ENCODE peak calls at places on chromosomes 1 and 21, in five cellular contexts. One of them, this sample, is unnamed.

GRCh38 chr1:77927414-77927813 is 39.0 kb downstream of the NEXN start:
- DNase-seq in pancreas: no peak
- DNase-seq in thoracic aorta: no peak
- DNase-seq in DND-41: no peak
- DNase-seq in esophagus squamous epithelium: no peak
- DNase-seq in this sample: no peak

GRCh38 chr1:30489737-30490389 is 233.5 kb downstream of the MATN1 start:
- DNase-seq in pancreas: no peak
- DNase-seq in thoracic aorta: no peak
- DNase-seq in DND-41: no peak
- DNase-seq in esophagus squamous epithelium: no peak
- DNase-seq in this sample: no peak

GRCh38 chr1:212221801-212222200 is 63.4 kb upstream of the PPP2R5A start:
- DNase-seq in pancreas: no peak
- DNase-seq in thoracic aorta: no peak
- DNase-seq in DND-41: no peak
- DNase-seq in esophagus squamous epithelium: no peak
- DNase-seq in this sample: no peak

GRCh38 chr21:45963225-45963555 is 18.4 kb upstream of the COL6A1 start:
- DNase-seq in pancreas: no peak
- DNase-seq in thoracic aorta: no peak
- DNase-seq in DND-41: no peak
- DNase-seq in esophagus squamous epithelium: no peak
- DNase-seq in this sample: no peak

GRCh38 chr1:1199961-1200875 is 6.2 kb downstream of the TNFRSF18 start:
- DNase-seq in pancreas: no peak
- DNase-seq in thoracic aorta: no peak
- DNase-seq in DND-41: no peak
- DNase-seq in esophagus squamous epithelium: no peak
- DNase-seq in this sample: no peak

GRCh38 chr1:9397984-9398526 is 105.4 kb downstream of the SPSB1 start:
- DNase-seq in pancreas: no peak
- DNase-seq in thoracic aorta: no peak
- DNase-seq in DND-41: peak; percentile 88
- DNase-seq in esophagus squamous epithelium: no peak
- DNase-seq in this sample: no peak

GRCh38 chr1:3101127-3101939 is 32.3 kb downstream of the PRDM16 start:
- DNase-seq in pancreas: no peak
- DNase-seq in thoracic aorta: no peak
- DNase-seq in DND-41: no peak
- DNase-seq in esophagus squamous epithelium: no peak
- DNase-seq in this sample: no peak

GRCh38 chr1:64061430-64062104 is 141.9 kb upstream of the UBE2U start:
- DNase-seq in pancreas: no peak
- DNase-seq in thoracic aorta: no peak
- DNase-seq in DND-41: no peak
- DNase-seq in esophagus squamous epithelium: no peak
- DNase-seq in this sample: no peak

GRCh38 chr1:40780678-40781613 is 2.6 kb upstream of the KCNQ4 start:
- DNase-seq in pancreas: no peak
- DNase-seq in thoracic aorta: no peak
- DNase-seq in DND-41: no peak
- DNase-seq in esophagus squamous epithelium: no peak
- DNase-seq in this sample: no peak

GRCh38 chr1:42936309-42937078 is 22.2 kb downstream of the SLC2A1 start:
- DNase-seq in pancreas: no peak
- DNase-seq in thoracic aorta: no peak
- DNase-seq in DND-41: no peak
- DNase-seq in esophagus squamous epithelium: no peak
- DNase-seq in this sample: no peak

DNA sequence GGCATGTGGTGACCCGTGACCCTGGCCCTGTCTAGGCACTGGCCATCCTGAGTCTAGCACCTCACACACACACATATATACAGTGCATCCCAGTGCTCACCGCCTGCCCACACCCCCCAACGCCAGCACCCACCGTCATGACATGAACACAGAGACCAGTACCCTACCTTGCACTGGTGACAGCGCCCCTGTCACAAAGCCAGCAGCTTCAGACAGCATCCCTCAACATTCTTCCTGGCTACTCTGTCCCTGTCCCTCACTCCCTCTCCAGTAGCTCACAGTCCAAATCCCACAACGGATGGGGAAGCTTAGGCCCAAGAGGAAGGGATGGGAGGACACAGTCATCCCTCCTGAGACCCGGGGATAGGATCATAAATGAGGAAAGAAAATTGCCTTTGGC is 27.1 kb downstream of the AHDC1 start:
- DNase-seq in pancreas: no peak
- DNase-seq in thoracic aorta: no peak
- DNase-seq in DND-41: no peak
- DNase-seq in esophagus squamous epithelium: no peak
- DNase-seq in this sample: no peak
- H3K27ac ChIP-seq in pancreas: no peak overlapping the region
- H3K27ac ChIP-seq in thoracic aorta: peak overlapping the region; percentile 82
- H3K27ac ChIP-seq in DND-41: no peak overlapping the region
- H3K27ac ChIP-seq in esophagus squamous epithelium: peak overlapping the region; percentile 55
- H3K27ac ChIP-seq in this sample: no peak overlapping the region

GRCh38 chr1:207882692-207883091 is 28.2 kb downstream of the CD34 start:
- DNase-seq in pancreas: no peak
- DNase-seq in thoracic aorta: no peak
- DNase-seq in DND-41: no peak
- DNase-seq in esophagus squamous epithelium: no peak
- DNase-seq in this sample: no peak
- H3K4me3 ChIP-seq in pancreas: no peak overlapping the region
- H3K4me3 ChIP-seq in thoracic aorta: no peak overlapping the region
- H3K4me3 ChIP-seq in DND-41: no peak overlapping the region
- H3K4me3 ChIP-seq in esophagus squamous epithelium: no peak overlapping the region
- H3K4me3 ChIP-seq in this sample: peak overlapping the region; percentile 92

DNA sequence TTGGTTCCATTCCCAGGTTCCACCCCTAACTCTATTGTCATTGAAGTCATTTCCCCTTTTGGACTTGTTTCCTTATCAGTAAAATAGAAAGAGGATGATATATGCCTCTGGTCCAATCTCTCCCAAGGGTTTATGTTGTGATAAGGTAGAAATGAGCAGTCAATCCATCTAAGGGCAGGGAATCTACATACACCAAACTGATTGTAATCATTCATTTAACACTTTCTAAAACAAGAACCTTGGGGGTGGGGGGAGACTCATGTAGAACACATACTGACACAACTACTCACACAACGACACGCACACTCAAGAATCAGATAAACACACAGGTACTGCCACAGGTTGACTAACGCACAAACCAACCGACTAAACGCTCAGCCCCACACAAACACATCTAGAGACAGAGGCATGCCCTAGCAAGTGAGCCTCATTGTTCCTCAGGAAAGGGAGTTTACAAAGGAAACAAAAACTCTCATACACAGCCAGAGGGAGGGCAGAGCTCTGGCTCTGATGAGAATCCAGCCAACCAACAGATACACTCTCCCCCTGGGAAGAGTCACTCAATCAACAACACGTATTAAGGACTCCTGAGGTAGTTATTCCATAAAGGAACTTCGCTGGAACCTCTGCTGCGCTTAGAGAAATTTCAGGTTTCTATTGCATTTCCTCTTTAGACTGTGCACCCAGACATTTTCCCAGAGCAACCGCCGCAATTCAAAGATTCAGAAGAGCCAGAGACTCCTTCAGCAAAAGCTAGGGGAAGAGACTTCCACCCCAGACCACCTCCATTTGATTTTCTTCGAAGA is 982 bp downstream of the F11R start:
- DNase-seq in pancreas: no peak
- DNase-seq in thoracic aorta: no peak
- DNase-seq in DND-41: no peak
- DNase-seq in esophagus squamous epithelium: no peak
- DNase-seq in this sample: no peak
- H3K4me1 ChIP-seq in pancreas: peaks cover 26% of the 10 kb centered on the region
- H3K4me1 ChIP-seq in thoracic aorta: peaks cover 5% of the 10 kb centered on the region
- H3K4me1 ChIP-seq in DND-41: no peaks in the 10 kb centered on the region
- H3K4me1 ChIP-seq in esophagus squamous epithelium: peaks cover 34% of the 10 kb centered on the region
- H3K4me1 ChIP-seq in this sample: peaks cover 20% of the 10 kb centered on the region

DNA sequence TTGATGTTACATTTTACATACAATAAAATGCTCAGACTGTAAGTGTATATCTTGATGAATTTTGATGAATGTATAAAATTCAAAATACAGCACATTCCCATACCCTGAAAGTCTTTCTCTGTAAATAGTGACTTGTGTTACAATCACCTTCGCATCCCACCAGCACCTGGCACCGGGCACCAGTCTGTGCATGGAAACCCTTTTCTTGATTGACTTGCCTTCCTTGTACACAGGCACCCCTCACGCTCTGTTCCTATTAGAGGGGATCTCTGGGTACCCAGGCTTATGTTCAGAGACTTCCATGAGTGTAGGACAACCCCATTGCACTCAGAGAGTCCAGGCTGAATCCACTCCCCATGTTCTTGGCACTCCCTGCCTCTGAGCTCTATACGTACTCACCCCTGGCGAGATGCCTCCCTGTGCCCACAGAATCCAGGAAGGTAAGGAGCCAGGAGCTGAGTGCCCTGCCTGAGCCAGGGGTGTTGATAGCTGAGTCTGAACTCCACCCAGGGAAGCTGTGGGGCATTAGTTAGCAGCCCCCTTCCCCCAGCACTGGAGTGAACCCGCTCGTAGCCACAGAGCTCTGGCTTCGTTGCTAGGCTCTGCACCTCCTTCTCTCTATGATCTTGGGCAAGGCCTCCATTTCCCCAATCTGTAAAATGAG is 22.5 kb upstream of the PKP1 start:
- DNase-seq in pancreas: no peak
- DNase-seq in thoracic aorta: no peak
- DNase-seq in DND-41: no peak
- DNase-seq in esophagus squamous epithelium: no peak
- DNase-seq in this sample: no peak
- H3K27ac ChIP-seq in pancreas: no peak overlapping the region
- H3K27ac ChIP-seq in thoracic aorta: no peak overlapping the region
- H3K27ac ChIP-seq in DND-41: no peak overlapping the region
- H3K27ac ChIP-seq in esophagus squamous epithelium: peak overlapping the region; percentile 77
- H3K27ac ChIP-seq in this sample: no peak overlapping the region

GRCh38 chr1:37606481-37607263 is 10.9 kb upstream of the GNL2 start:
- DNase-seq in pancreas: no peak
- DNase-seq in thoracic aorta: no peak
- DNase-seq in DND-41: no peak
- DNase-seq in esophagus squamous epithelium: no peak
- DNase-seq in this sample: no peak
- H3K4me3 ChIP-seq in pancreas: no peak overlapping the region
- H3K4me3 ChIP-seq in thoracic aorta: no peak overlapping the region
- H3K4me3 ChIP-seq in DND-41: no peak overlapping the region
- H3K4me3 ChIP-seq in esophagus squamous epithelium: no peak overlapping the region
- H3K4me3 ChIP-seq in this sample: no peak overlapping the region

This sample was measured in CD4-positive, CD25-positive, alpha-beta regulatory T cell.